ENCODE peak calls at places on chromosomes 6 and 20, in eight cellular contexts. S is endodermal cell, U is neural progenitor cell, B is IMR-90, W is fibroblast of lung, Y is astrocyte, F is PC-3, L is HepG2. Q is an unnamed sample. For H3K9me3, the result is how much of the 10 kb centered on the place peaks cover.

GRCh38 chr6:142537612-142538478 is 236.0 kb downstream of the ADGRG6 start:
- DNase-seq in W (no peak), U (no peak), S (peak), B (peak), F (peak), Y (no peak), L (peak), Q (no peak)

GRCh38 chr20:23652926-23653325 is 15.2 kb upstream of the CST3 start:
- DNase-seq in F (no peak), Y (no peak), B (no peak), S (no peak), L (no peak), U (no peak), W (no peak), Q (no peak)

GRCh38 chr6:3919849-3920248 is 70.7 kb downstream of the FAM50B start:
- DNase-seq in W (no peak), F (no peak), Y (no peak), U (no peak), S (no peak), L (no peak), B (no peak), Q (no peak)

GRCh38 chr6:35300848-35301247 is 3.2 kb downstream of the DEF6 start:
- DNase-seq in S (no peak), U (no peak), L (no peak), W (no peak), Y (no peak), F (no peak), B (no peak), Q (no peak)

GRCh38 chr6:144215932-144216667 is 65.8 kb downstream of the STX11 start:
- DNase-seq in S (peak), U (peak), W (peak), B (peak), F (peak), L (peak), Y (peak), Q (peak)

GRCh38 chr6:88641178-88641903 is 322.1 kb downstream of the RNGTT start:
- DNase-seq in U (no peak), F (no peak), B (peak), S (no peak), W (peak), L (no peak), Y (peak), Q (no peak)

GRCh38 chr6:167140589-167141474 is 16.9 kb downstream of the GPR31 start:
- DNase-seq in S (no peak), W (no peak), U (peak), L (peak), B (no peak), F (no peak), Y (no peak), Q (no peak)

GRCh38 chr6:26249959-26250805 is 114.8 kb upstream of the BTN3A2 start:
- DNase-seq in B (peak), Y (peak), F (peak), L (peak), W (peak), S (peak), U (peak), Q (peak)

GRCh38 chr6:160088774-160089533 is 32.7 kb upstream of the SLC22A1 start:
- DNase-seq in U (no peak), W (no peak), B (no peak), F (no peak), Y (no peak), L (no peak), S (peak), Q (no peak)

GRCh38 chr6:43628392-43629103 is 516 bp downstream of the GTPBP2 start:
- DNase-seq in F (peak), U (peak), W (peak), L (peak), Y (peak), S (peak), B (peak), Q (peak)

GRCh38 chr6:84422380-84422968 is 195.0 kb upstream of the CEP162 start:
- DNase-seq in W (peak), B (peak), Y (peak), L (peak), U (peak), F (peak), S (peak), Q (peak)

GRCh38 chr20:35592339-35592960 is 23.2 kb upstream of the SPAG4 start:
- DNase-seq in S (no peak), W (no peak), F (no peak), U (no peak), Y (no peak), B (no peak), L (no peak), Q (no peak)

GRCh38 chr20:47055699-47056369 is 161.2 kb downstream of the EYA2 start:
- DNase-seq in W (peak), Y (no peak), B (peak), U (no peak), S (no peak), F (no peak), L (no peak), Q (peak)

GRCh38 chr6:14228571-14228970 is 111.0 kb downstream of the CD83 start:
- DNase-seq in U (no peak), F (no peak), W (peak), B (peak), L (no peak), S (no peak), Y (peak), Q (peak)

GRCh38 chr6:7033202-7033601 is 74.6 kb upstream of the RREB1 start:
- DNase-seq in W (no peak), U (no peak), S (no peak), Y (no peak), B (no peak), F (no peak), L (no peak), Q (no peak)

GRCh38 chr6:142846883-142847287 is 98.1 kb downstream of the HIVEP2 start:
- DNase-seq in U (no peak), Y (peak), W (peak), L (peak), S (peak), B (peak), F (peak), Q (no peak)

GRCh38 chr6:5446362-5447075 is 185.2 kb downstream of the FARS2 start:
- DNase-seq in S (no peak), L (no peak), Y (no peak), B (peak), U (no peak), W (peak), F (peak), Q (no peak)

GRCh38 chr6:134995536-134995935 is 45.6 kb upstream of the ALDH8A1 start:
- DNase-seq in S (no peak), B (no peak), Y (no peak), U (no peak), L (no peak), W (no peak), F (no peak), Q (no peak)

GRCh38 chr6:92495246-92495645 is 924.1 kb downstream of the EPHA7 start:
- DNase-seq in W (peak), F (no peak), S (no peak), Y (peak), U (no peak), B (no peak), L (no peak), Q (no peak)

GRCh38 chr6:119170427-119171407 is 92.3 kb upstream of the FAM184A start:
- DNase-seq in W (peak), S (no peak), B (peak), F (no peak), Y (peak), L (peak), U (no peak), Q (no peak)

GRCh38 chr20:38875170-38875993 is 50.8 kb upstream of the FAM83D start:
- DNase-seq in B (no peak), Y (no peak), W (no peak), L (no peak), U (no peak), S (no peak), F (no peak), Q (peak)

GRCh38 chr20:32978009-32978335 is 26.3 kb downstream of the SUN5 start:
- DNase-seq in B (no peak), S (no peak), U (no peak), F (no peak), Y (no peak), W (no peak), L (no peak), Q (no peak)

GRCh38 chr6:134082191-134082590 is 29.8 kb upstream of the SLC2A12 start:
- DNase-seq in B (no peak), F (no peak), L (no peak), W (no peak), U (no peak), Y (no peak), S (no peak), Q (no peak)

GRCh38 chr20:32482251-32483220 is 102.6 kb downstream of the NOL4L start:
- DNase-seq in F (peak), Y (no peak), B (no peak), L (no peak), S (peak), W (peak), U (peak), Q (peak)

GRCh38 chr6:36459483-36459882 is 16.7 kb downstream of the KCTD20 start:
- DNase-seq in W (no peak), Y (no peak), L (peak), S (no peak), F (no peak), U (no peak), B (no peak), Q (no peak)

GRCh38 chr6:129684323-129684884 is 25.6 kb downstream of the ARHGAP18 start:
- DNase-seq in B (no peak), U (no peak), W (no peak), F (no peak), Y (no peak), S (no peak), L (no peak), Q (no peak)
- H3K9ac ChIP-seq in B (peak), U (no peak), W (peak), F (no peak), Y (peak), S (no peak), L (peak), Q (peak)

DNA sequence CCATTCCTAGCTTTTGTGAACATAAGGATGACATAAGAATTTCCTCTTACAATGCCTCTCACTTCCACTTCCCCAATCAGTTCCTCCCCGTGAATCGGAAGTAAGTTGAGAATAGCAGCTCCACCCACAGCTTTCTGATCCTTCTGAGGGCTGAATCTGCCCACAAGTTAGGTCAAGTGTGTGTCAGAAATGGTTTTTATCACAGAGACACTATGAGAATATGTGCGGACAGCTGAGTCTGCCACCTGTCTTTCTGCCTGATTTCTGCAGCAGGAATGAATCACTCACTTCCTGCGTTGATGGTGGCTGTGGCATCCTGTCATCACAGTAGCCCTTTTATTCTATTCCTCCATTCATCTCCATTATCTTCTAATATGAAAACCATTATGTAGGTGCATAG is 70.2 kb downstream of the RIN2 start:
- DNase-seq in W (peak), S (no peak), Y (peak), F (peak), L (peak), B (peak), U (no peak), Q (peak)
- TF ChIP-seq CTCF in W (no peak), S (peak), Y (peak), F (peak), L (peak), B (peak), U (no peak), Q (no peak)

GRCh38 chr6:145445674-145446073 is 289.6 kb downstream of the EPM2A start:
- DNase-seq in W (no peak), F (no peak), L (no peak), Y (no peak), B (no peak), S (no peak), U (no peak), Q (no peak)
- H3K9me3 ChIP-seq in W (under half), F (under half), L (half or more), Y (under half), B (under half), S (half or more), U (under half), Q (under half)

GRCh38 chr20:25257130-25257529 is 9.2 kb downstream of the PYGB start:
- DNase-seq in F (no peak), W (no peak), L (no peak), S (peak), Y (no peak), B (no peak), U (no peak), Q (peak)
- H3K9ac ChIP-seq in F (no peak), W (no peak), L (no peak), S (no peak), Y (no peak), B (no peak), U (no peak), Q (no peak)

GRCh38 chr20:37502654-37503053 is 18.4 kb upstream of the NNAT start:
- DNase-seq in Y (no peak), B (no peak), S (no peak), U (no peak), W (no peak), F (no peak), L (no peak), Q (no peak)

GRCh38 chr20:37504404-37505096 is 16.5 kb upstream of the NNAT start:
- DNase-seq in Y (no peak), F (peak), W (no peak), B (peak), S (peak), L (no peak), U (peak), Q (no peak)

GRCh38 chr20:37500311-37500710 is 20.7 kb upstream of the NNAT start:
- DNase-seq in F (no peak), U (no peak), Y (no peak), S (peak), L (no peak), B (no peak), W (no peak), Q (no peak)

GRCh38 chr20:37503256-37503927 is 17.7 kb upstream of the NNAT start:
- DNase-seq in B (no peak), W (no peak), F (no peak), Y (no peak), L (no peak), U (no peak), S (peak), Q (no peak)

DNA sequence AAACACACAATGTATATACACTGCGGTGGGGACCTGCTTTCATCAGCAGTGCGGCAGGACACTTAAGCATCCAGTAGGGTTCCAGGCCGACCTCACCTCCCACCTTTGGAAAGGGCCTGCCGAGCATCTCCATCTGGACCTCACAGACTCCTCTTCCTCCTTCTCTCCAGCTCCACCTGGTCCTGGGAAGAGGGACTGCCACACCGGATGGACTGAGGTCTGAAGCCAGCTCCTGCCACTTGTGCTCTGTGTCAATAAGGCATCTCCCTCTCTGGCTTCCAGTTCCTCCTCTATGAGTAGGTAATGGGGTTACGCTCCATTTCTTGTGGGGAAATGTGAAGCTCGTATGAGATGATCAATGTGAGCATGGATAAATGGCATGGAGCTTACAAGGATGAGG is 19.1 kb upstream of the NNAT start:
- DNase-seq in Y (no peak), L (no peak), W (no peak), S (peak), U (no peak), F (peak), B (no peak), Q (no peak)
- TF ChIP-seq CTCF in Y (no peak), L (peak), W (no peak), S (peak), U (no peak), F (peak), B (no peak), Q (no peak)

GRCh38 chr6:24672573-24673182 is 5.8 kb downstream of the ACOT13 start:
- DNase-seq in W (no peak), S (no peak), U (no peak), B (no peak), F (no peak), L (no peak), Y (no peak), Q (no peak)
- H3K9me3 ChIP-seq in W (under half), S (half or more), U (under half), B (under half), F (under half), L (under half), Y (under half), Q (under half)

GRCh38 chr20:59040682-59041081 is 1.9 kb downstream of the PRELID3B start:
- DNase-seq in U (no peak), L (no peak), F (no peak), Y (no peak), S (no peak), W (no peak), B (no peak), Q (peak)
- H3K9ac ChIP-seq in U (no peak), L (no peak), F (peak), Y (no peak), S (no peak), W (no peak), B (no peak), Q (peak)

GRCh38 chr6:17505062-17505476 is 95.0 kb upstream of the FAM8A1 start:
- DNase-seq in W (peak), U (no peak), L (peak), B (peak), F (peak), Y (no peak), S (no peak), Q (no peak)
- TF ChIP-seq CTCF in W (peak), U (peak), L (no peak), B (peak), F (peak), Y (peak), S (peak), Q (no peak)

Q was measured in colonic mucosa.